ENCODE peak calls at places on chromosomes 7 and 10, in ten cellular contexts. One of them, this sample, is unnamed.

GRCh38 chr10:12221323-12222298 is 25.6 kb downstream of the CDC123 start:
- DNase-seq in NCI-H2081: no peak
- DNase-seq in NCI-H345: no peak
- DNase-seq in neural crest cell: no peak
- DNase-seq in WTC11: no peak
- DNase-seq in AG08395: no peak
- DNase-seq in heart left ventricle: no peak
- DNase-seq in A172: peak
- DNase-seq in aorta: no peak
- DNase-seq in lung microvascular endothelial cell: peak
- DNase-seq in this sample: no peak

GRCh38 chr7:50832744-50833143 is 50.0 kb upstream of the GRB10 start:
- DNase-seq in NCI-H2081: no peak
- DNase-seq in heart left ventricle: no peak
- DNase-seq in WTC11: no peak
- DNase-seq in AG08395: no peak
- DNase-seq in A172: peak
- DNase-seq in aorta: no peak
- DNase-seq in neural crest cell: no peak
- DNase-seq in NCI-H345: no peak
- DNase-seq in lung microvascular endothelial cell: peak
- DNase-seq in this sample: no peak

GRCh38 chr7:13687500-13687899 is 302.0 kb downstream of the ETV1 start:
- DNase-seq in heart left ventricle: no peak
- DNase-seq in A172: no peak
- DNase-seq in aorta: no peak
- DNase-seq in lung microvascular endothelial cell: no peak
- DNase-seq in neural crest cell: no peak
- DNase-seq in NCI-H345: no peak
- DNase-seq in WTC11: no peak
- DNase-seq in NCI-H2081: no peak
- DNase-seq in AG08395: no peak
- DNase-seq in this sample: no peak

GRCh38 chr10:42872865-42873435 is 90.4 kb downstream of the BMS1 start:
- DNase-seq in heart left ventricle: no peak
- DNase-seq in WTC11: no peak
- DNase-seq in aorta: no peak
- DNase-seq in lung microvascular endothelial cell: no peak
- DNase-seq in neural crest cell: no peak
- DNase-seq in AG08395: no peak
- DNase-seq in NCI-H345: no peak
- DNase-seq in A172: no peak
- DNase-seq in NCI-H2081: no peak
- DNase-seq in this sample: no peak

GRCh38 chr10:125691160-125691981 is 8.4 kb upstream of the TEX36 start:
- DNase-seq in aorta: no peak
- DNase-seq in NCI-H345: peak
- DNase-seq in WTC11: no peak
- DNase-seq in NCI-H2081: peak
- DNase-seq in neural crest cell: no peak
- DNase-seq in A172: peak
- DNase-seq in AG08395: no peak
- DNase-seq in lung microvascular endothelial cell: peak
- DNase-seq in heart left ventricle: no peak
- DNase-seq in this sample: no peak

GRCh38 chr10:62980697-62981495 is 152.2 kb upstream of the NRBF2 start:
- DNase-seq in NCI-H2081: peak
- DNase-seq in A172: peak
- DNase-seq in neural crest cell: no peak
- DNase-seq in heart left ventricle: no peak
- DNase-seq in NCI-H345: no peak
- DNase-seq in lung microvascular endothelial cell: no peak
- DNase-seq in aorta: no peak
- DNase-seq in AG08395: no peak
- DNase-seq in WTC11: no peak
- DNase-seq in this sample: no peak

GRCh38 chr7:7710469-7710868 is 7.9 kb downstream of the RPA3 start:
- DNase-seq in NCI-H2081: no peak
- DNase-seq in neural crest cell: no peak
- DNase-seq in A172: no peak
- DNase-seq in heart left ventricle: no peak
- DNase-seq in NCI-H345: no peak
- DNase-seq in lung microvascular endothelial cell: no peak
- DNase-seq in WTC11: no peak
- DNase-seq in aorta: no peak
- DNase-seq in AG08395: no peak
- DNase-seq in this sample: no peak

GRCh38 chr7:1562611-1563051 is 6.6 kb upstream of the TMEM184A start:
- DNase-seq in AG08395: peak
- DNase-seq in heart left ventricle: peak
- DNase-seq in aorta: no peak
- DNase-seq in neural crest cell: no peak
- DNase-seq in A172: no peak
- DNase-seq in NCI-H345: no peak
- DNase-seq in lung microvascular endothelial cell: no peak
- DNase-seq in NCI-H2081: no peak
- DNase-seq in WTC11: no peak
- DNase-seq in this sample: no peak

GRCh38 chr7:143882611-143883078 is 19.3 kb downstream of the TCAF1 start:
- DNase-seq in aorta: peak
- DNase-seq in neural crest cell: peak
- DNase-seq in lung microvascular endothelial cell: peak
- DNase-seq in NCI-H345: peak
- DNase-seq in A172: peak
- DNase-seq in heart left ventricle: peak
- DNase-seq in WTC11: peak
- DNase-seq in NCI-H2081: peak
- DNase-seq in AG08395: peak
- DNase-seq in this sample: peak

GRCh38 chr7:73906874-73907273 is 45.9 kb downstream of the TMEM270 start:
- DNase-seq in heart left ventricle: peak
- DNase-seq in A172: no peak
- DNase-seq in aorta: peak
- DNase-seq in AG08395: peak
- DNase-seq in neural crest cell: no peak
- DNase-seq in lung microvascular endothelial cell: no peak
- DNase-seq in NCI-H345: no peak
- DNase-seq in NCI-H2081: no peak
- DNase-seq in WTC11: no peak
- DNase-seq in this sample: no peak

GRCh38 chr10:77195101-77195500 is 442.5 kb downstream of the KCNMA1 start:
- DNase-seq in NCI-H345: no peak
- DNase-seq in AG08395: peak
- DNase-seq in WTC11: no peak
- DNase-seq in neural crest cell: no peak
- DNase-seq in lung microvascular endothelial cell: peak
- DNase-seq in NCI-H2081: no peak
- DNase-seq in A172: peak
- DNase-seq in aorta: no peak
- DNase-seq in heart left ventricle: no peak
- DNase-seq in this sample: no peak